ENCODE peak calls at places on chromosomes 7 and 10, in six cellular contexts. U is hepatocyte, V is heart left ventricle, C is AG10803, Z is esophagus squamous epithelium, S is SK-N-SH. G is an unnamed sample.

GRCh38 chr10:103691723-103692380 is 163.5 kb downstream of the SH3PXD2A start:
- DNase-seq in U (no peak), V (peak; percentile 18), C (no peak), Z (no peak), S (no peak), G (no peak)

GRCh38 chr7:94510582-94511456 is 1.2 kb downstream of the CASD1 start:
- DNase-seq in U (peak; percentile 40), V (peak; percentile 33), C (peak; percentile 24), Z (no peak), S (peak; percentile 27), G (no peak)

GRCh38 chr10:44070282-44070681 is 314.6 kb downstream of the CXCL12 start:
- DNase-seq in U (no peak), V (peak; percentile 70), C (no peak), Z (no peak), S (no peak), G (no peak)

GRCh38 chr7:108030536-108030935 is 27.6 kb upstream of the LAMB1 start:
- DNase-seq in U (no peak), V (no peak), C (peak; percentile 20), Z (no peak), S (no peak), G (no peak)

GRCh38 chr7:34675749-34676374 is 17.8 kb downstream of the NPSR1 start:
- DNase-seq in U (peak; percentile 19), V (no peak), C (peak; percentile 7), Z (no peak), S (peak; percentile 37), G (no peak)

GRCh38 chr7:45978010-45978681 is 57.1 kb upstream of the IGFBP3 start:
- DNase-seq in U (peak; percentile 88), V (no peak), C (peak; percentile 99), Z (no peak), S (no peak), G (peak; percentile 74)

GRCh38 chr7:87984088-87984487 is 50.0 kb downstream of the ADAM22 start:
- DNase-seq in U (no peak), V (no peak), C (no peak), Z (no peak), S (no peak), G (no peak)

GRCh38 chr7:123639646-123640045 is 16.0 kb upstream of the LMOD2 start:
- DNase-seq in U (no peak), V (no peak), C (no peak), Z (no peak), S (no peak), G (no peak)

GRCh38 chr7:138036135-138036534 is 34.2 kb upstream of the CREB3L2 start:
- DNase-seq in U (no peak), V (no peak), C (no peak), Z (no peak), S (no peak), G (no peak)

GRCh38 chr7:108246227-108246837 is 116.2 kb upstream of the LAMB4 start:
- DNase-seq in U (peak; percentile 52), V (no peak), C (peak; percentile 95), Z (no peak), S (no peak), G (no peak)

GRCh38 chr7:104890216-104890615 is 123.8 kb upstream of the KMT2E start:
- DNase-seq in U (no peak), V (no peak), C (no peak), Z (no peak), S (no peak), G (no peak)

GRCh38 chr10:3213174-3213573 is 40.6 kb upstream of the PITRM1 start:
- DNase-seq in U (no peak), V (no peak), C (peak; percentile 46), Z (no peak), S (no peak), G (no peak)

GRCh38 chr7:7272294-7272693 is 90.0 kb downstream of the C1GALT1 start:
- DNase-seq in U (no peak), V (no peak), C (peak; percentile 51), Z (no peak), S (no peak), G (no peak)

GRCh38 chr7:96198047-96198636 is 123.8 kb downstream of the SLC25A13 start:
- DNase-seq in U (no peak), V (no peak), C (no peak), Z (no peak), S (no peak), G (no peak)

GRCh38 chr10:93680414-93681047 is 21.9 kb downstream of the FRA10AC1 start:
- DNase-seq in U (peak; percentile 56), V (no peak), C (peak; percentile 24), Z (no peak), S (peak; percentile 12), G (no peak)

GRCh38 chr10:28841625-28842024 is 164.3 kb downstream of the BAMBI start:
- DNase-seq in U (no peak), V (no peak), C (peak; percentile 48), Z (no peak), S (no peak), G (no peak)

GRCh38 chr10:77197544-77197943 is 440.1 kb downstream of the KCNMA1 start:
- DNase-seq in U (no peak), V (no peak), C (no peak), Z (no peak), S (no peak), G (no peak)

GRCh38 chr10:108358912-108359311 is 1194.4 kb upstream of the SORCS1 start:
- DNase-seq in U (peak; percentile 52), V (no peak), C (peak; percentile 92), Z (no peak), S (peak; percentile 4), G (no peak)
- TF ChIP-seq CTCF in U (peak; percentile 21), V (no peak), C (peak; percentile 41), Z (no peak), S (peak; percentile 69), G (no peak)

DNA sequence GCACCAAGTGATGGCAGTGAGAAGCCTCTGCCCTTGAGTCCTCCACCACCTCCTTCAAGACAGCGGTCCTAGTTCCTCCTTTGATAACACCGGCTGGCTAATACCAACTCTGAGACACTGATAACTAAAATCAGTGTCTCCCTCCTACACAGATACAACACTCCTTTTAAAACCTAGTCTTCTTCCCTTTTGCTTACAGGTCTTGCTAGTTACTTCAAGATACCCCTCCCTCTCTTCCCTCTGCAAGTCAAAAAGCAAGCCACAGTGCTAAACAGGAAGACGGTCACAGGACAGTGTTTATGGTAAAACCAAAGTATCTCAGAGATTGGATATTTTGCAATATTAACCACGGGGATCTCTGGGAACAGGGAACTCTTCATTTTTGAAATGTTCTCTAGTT is 4.6 kb downstream of the AKR1B1 start:
- DNase-seq in U (no peak), V (no peak), C (peak; percentile 47), Z (no peak), S (no peak), G (no peak)
- H3K4me3 ChIP-seq in U (no peak overlapping the region), V (no peak overlapping the region), C (no peak overlapping the region), Z (no peak overlapping the region), S (no peak overlapping the region), G (no peak overlapping the region)

DNA sequence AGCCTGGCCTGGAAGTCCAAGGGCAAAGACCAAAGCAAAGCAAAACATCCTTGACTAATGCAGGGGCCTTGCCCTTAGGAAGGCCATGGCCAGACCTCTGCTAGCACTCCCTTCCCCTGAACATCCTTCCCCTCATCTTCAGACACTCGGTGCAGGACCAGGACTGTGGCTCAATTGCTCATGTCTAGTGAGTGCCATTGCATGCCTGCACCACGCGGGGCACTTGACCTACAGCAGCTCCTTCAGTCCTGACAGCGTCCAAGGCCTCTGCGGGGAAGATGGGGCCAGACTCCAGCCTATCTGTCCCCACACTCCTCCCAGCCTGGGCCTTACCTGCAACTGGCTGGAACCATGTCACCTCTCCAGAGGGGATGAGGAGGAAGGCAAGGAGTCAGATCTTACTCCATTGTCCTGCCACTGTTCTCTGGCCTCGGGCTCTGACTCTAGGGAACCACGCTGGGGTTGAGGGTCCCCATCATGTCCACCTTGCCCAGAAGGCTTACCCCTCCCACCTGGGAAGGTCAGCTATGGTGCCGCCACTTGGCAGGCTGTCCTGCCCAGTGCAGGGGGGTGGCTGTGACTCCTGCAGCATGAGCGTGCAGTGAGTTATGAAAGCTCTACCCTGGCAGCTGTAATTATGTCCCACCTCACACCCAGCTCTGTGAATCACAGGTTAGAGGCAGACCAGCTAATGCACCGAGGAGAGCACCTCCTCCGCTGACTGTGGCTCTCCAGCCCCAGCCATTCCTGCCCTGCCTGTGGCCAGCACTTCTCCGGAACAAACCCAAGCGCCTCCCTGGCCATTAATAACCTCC is 16.1 kb downstream of the DRGX start:
- DNase-seq in U (no peak), V (no peak), C (no peak), Z (no peak), S (no peak), G (no peak)
- TF ChIP-seq CTCF in U (no peak), V (no peak), C (peak; percentile 25), Z (no peak), S (no peak), G (peak; percentile 36)

GRCh38 chr7:80165177-80165576 is 30.5 kb downstream of the GNAI1 start:
- DNase-seq in U (no peak), V (no peak), C (no peak), Z (no peak), S (no peak), G (no peak)
- H3K4me3 ChIP-seq in U (no peak overlapping the region), V (no peak overlapping the region), C (no peak overlapping the region), Z (no peak overlapping the region), S (no peak overlapping the region), G (no peak overlapping the region)

DNA sequence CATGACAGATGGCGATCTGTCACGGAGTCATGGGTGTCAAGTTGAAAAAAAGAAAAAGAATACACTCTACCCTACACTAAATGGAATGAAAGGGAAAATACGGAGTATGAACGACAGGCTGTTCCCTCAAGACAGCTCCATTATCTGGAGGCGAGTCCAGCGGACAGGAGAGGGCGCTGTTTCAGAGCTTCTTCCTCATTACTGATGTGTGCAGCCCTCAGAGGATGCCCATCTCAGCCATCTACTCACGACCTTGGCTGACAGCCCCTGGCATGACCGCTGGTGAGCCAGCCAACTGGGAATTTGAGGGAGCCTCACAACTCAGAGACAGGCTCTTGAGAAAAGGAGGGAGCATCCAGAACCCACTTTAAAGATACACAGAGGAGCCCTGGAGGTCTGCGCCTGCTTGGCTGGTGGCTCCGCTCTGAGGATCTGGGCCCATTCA is 49.6 kb upstream of the SMNDC1 start:
- DNase-seq in U (peak; percentile 84), V (peak; percentile 85), C (peak; percentile 82), Z (peak; percentile 11), S (peak; percentile 74), G (peak; percentile 27)
- TF ChIP-seq CTCF in U (peak; percentile 62), V (peak; percentile 73), C (peak; percentile 83), Z (peak; percentile 74), S (peak; percentile 87), G (peak; percentile 88)

GRCh38 chr10:100745882-100746412 is 565 bp downstream of the PAX2 start:
- DNase-seq in U (no peak), V (no peak), C (no peak), Z (no peak), S (peak; percentile 56), G (no peak)
- H3K4me3 ChIP-seq in U (no peak overlapping the region), V (peak overlapping the region; percentile 32), C (no peak overlapping the region), Z (no peak overlapping the region), S (peak overlapping the region; percentile 48), G (no peak overlapping the region)

DNA sequence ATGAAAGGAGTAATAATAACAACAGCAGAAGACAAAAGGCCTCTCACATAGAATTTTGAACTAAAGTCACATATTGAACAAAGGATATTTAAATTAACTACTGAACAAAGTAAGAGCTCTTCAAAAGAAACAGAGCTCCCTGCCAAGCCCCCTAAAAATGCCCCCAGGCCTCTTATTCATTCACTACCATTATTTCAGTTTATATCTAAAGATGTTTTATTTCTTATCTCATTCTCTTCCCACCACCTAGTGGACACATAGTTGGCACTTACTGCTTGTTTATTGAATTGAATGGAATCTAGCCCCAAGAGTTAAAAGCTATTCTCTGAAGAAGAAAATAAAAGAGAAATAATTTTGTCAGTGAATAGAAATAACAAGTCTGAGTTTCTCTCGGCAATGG is 37.4 kb downstream of the VCL start:
- DNase-seq in U (no peak), V (no peak), C (no peak), Z (no peak), S (no peak), G (no peak)
- TF ChIP-seq CTCF in U (peak; percentile 12), V (peak; percentile 8), C (peak; percentile 34), Z (no peak), S (peak; percentile 59), G (no peak)

G was measured in LNCaP clone FGC.